ENCODE peak calls at places on chromosome 6, in five cellular contexts. One of them, this sample, is unnamed.

GRCh38 chr6:132041706-132042105 is 90.5 kb upstream of the CCN2 start:
- DNase-seq in breast epithelium: no peak
- DNase-seq in HCT116: no peak
- DNase-seq in stomach: no peak
- DNase-seq in Panc1: no peak
- DNase-seq in this sample: no peak

GRCh38 chr6:35258858-35259193 is 709 bp upstream of the ZNF76 start:
- DNase-seq in breast epithelium: no peak
- DNase-seq in HCT116: peak; percentile 32
- DNase-seq in stomach: peak; percentile 28
- DNase-seq in Panc1: no peak
- DNase-seq in this sample: no peak

GRCh38 chr6:27066381-27066780 is 181.1 kb upstream of the PRSS16 start:
- DNase-seq in breast epithelium: no peak
- DNase-seq in HCT116: no peak
- DNase-seq in stomach: no peak
- DNase-seq in Panc1: no peak
- DNase-seq in this sample: no peak

GRCh38 chr6:54361734-54362133 is 53.5 kb downstream of the TINAG start:
- DNase-seq in breast epithelium: no peak
- DNase-seq in HCT116: no peak
- DNase-seq in stomach: no peak
- DNase-seq in Panc1: no peak
- DNase-seq in this sample: no peak

GRCh38 chr6:25699649-25700048 is 47.6 kb downstream of the SCGN start:
- DNase-seq in breast epithelium: no peak
- DNase-seq in HCT116: no peak
- DNase-seq in stomach: no peak
- DNase-seq in Panc1: no peak
- DNase-seq in this sample: no peak

GRCh38 chr6:125267806-125268523 is 33.8 kb downstream of the HDDC2 start:
- DNase-seq in breast epithelium: no peak
- DNase-seq in HCT116: no peak
- DNase-seq in stomach: no peak
- DNase-seq in Panc1: no peak
- DNase-seq in this sample: no peak

GRCh38 chr6:150413198-150413597 is 44.4 kb downstream of the IYD start:
- DNase-seq in breast epithelium: no peak
- DNase-seq in HCT116: no peak
- DNase-seq in stomach: no peak
- DNase-seq in Panc1: no peak
- DNase-seq in this sample: no peak

GRCh38 chr6:107488875-107489635 is 862 bp upstream of the SOBP start:
- DNase-seq in breast epithelium: no peak
- DNase-seq in HCT116: no peak
- DNase-seq in stomach: no peak
- DNase-seq in Panc1: no peak
- DNase-seq in this sample: no peak

GRCh38 chr6:9112548-9112947 is 677.2 kb upstream of the SLC35B3 start:
- DNase-seq in breast epithelium: no peak
- DNase-seq in HCT116: no peak
- DNase-seq in stomach: no peak
- DNase-seq in Panc1: no peak
- DNase-seq in this sample: no peak

GRCh38 chr6:25482996-25483395 is 169.0 kb upstream of the SCGN start:
- DNase-seq in breast epithelium: no peak
- DNase-seq in HCT116: no peak
- DNase-seq in stomach: peak; percentile 35
- DNase-seq in Panc1: no peak
- DNase-seq in this sample: no peak

GRCh38 chr6:124669713-124670480 is 292.3 kb upstream of the RNF217 start:
- DNase-seq in breast epithelium: no peak
- DNase-seq in HCT116: no peak
- DNase-seq in stomach: no peak
- DNase-seq in Panc1: no peak
- DNase-seq in this sample: no peak

GRCh38 chr6:9504191-9504590 is 910.7 kb downstream of the TFAP2A start:
- DNase-seq in breast epithelium: no peak
- DNase-seq in HCT116: no peak
- DNase-seq in stomach: no peak
- DNase-seq in Panc1: no peak
- DNase-seq in this sample: no peak

GRCh38 chr6:44976677-44977405 is 351.3 kb upstream of the RUNX2 start:
- DNase-seq in breast epithelium: no peak
- DNase-seq in HCT116: no peak
- DNase-seq in stomach: no peak
- DNase-seq in Panc1: no peak
- DNase-seq in this sample: no peak

GRCh38 chr6:35919827-35920751 is 809 bp downstream of the SRPK1 start:
- DNase-seq in breast epithelium: no peak
- DNase-seq in HCT116: no peak
- DNase-seq in stomach: peak; percentile 56
- DNase-seq in Panc1: no peak
- DNase-seq in this sample: peak; percentile 65

GRCh38 chr6:125942677-125943527 is 13.7 kb upstream of the HINT3 start:
- DNase-seq in breast epithelium: no peak
- DNase-seq in HCT116: no peak
- DNase-seq in stomach: no peak
- DNase-seq in Panc1: no peak
- DNase-seq in this sample: peak; percentile 38

GRCh38 chr6:169321546-169321945 is 67.9 kb upstream of the THBS2 start:
- DNase-seq in breast epithelium: no peak
- DNase-seq in HCT116: no peak
- DNase-seq in stomach: no peak
- DNase-seq in Panc1: no peak
- DNase-seq in this sample: no peak

GRCh38 chr6:141048451-141048850 is 1084.3 kb upstream of the GJE1 start:
- DNase-seq in breast epithelium: no peak
- DNase-seq in HCT116: no peak
- DNase-seq in stomach: no peak
- DNase-seq in Panc1: no peak
- DNase-seq in this sample: no peak

GRCh38 chr6:166989427-166990034 is 9.7 kb upstream of the CEP43 start:
- DNase-seq in breast epithelium: no peak
- DNase-seq in HCT116: no peak
- DNase-seq in stomach: no peak
- DNase-seq in Panc1: no peak
- DNase-seq in this sample: no peak

GRCh38 chr6:22411408-22412105 is 114.7 kb upstream of the PRL start:
- DNase-seq in breast epithelium: no peak
- DNase-seq in HCT116: no peak
- DNase-seq in stomach: no peak
- DNase-seq in Panc1: no peak
- DNase-seq in this sample: no peak

GRCh38 chr6:25342784-25343183 is 63.6 kb downstream of the CARMIL1 start:
- DNase-seq in breast epithelium: no peak
- DNase-seq in HCT116: no peak
- DNase-seq in stomach: no peak
- DNase-seq in Panc1: no peak
- DNase-seq in this sample: no peak

GRCh38 chr6:63716169-63716568 is 80.6 kb downstream of the PHF3 start:
- DNase-seq in breast epithelium: no peak
- DNase-seq in HCT116: no peak
- DNase-seq in stomach: no peak
- DNase-seq in Panc1: no peak
- DNase-seq in this sample: no peak

GRCh38 chr6:105781248-105781647 is 304.9 kb upstream of the PRDM1 start:
- DNase-seq in breast epithelium: no peak
- DNase-seq in HCT116: peak; percentile 47
- DNase-seq in stomach: no peak
- DNase-seq in Panc1: no peak
- DNase-seq in this sample: no peak

GRCh38 chr6:73309784-73310502 is 44.1 kb downstream of the DPPA5 start:
- DNase-seq in breast epithelium: no peak
- DNase-seq in HCT116: peak; percentile 54
- DNase-seq in stomach: peak; percentile 65
- DNase-seq in Panc1: peak; percentile 55
- DNase-seq in this sample: peak; percentile 59

GRCh38 chr6:89527634-89528033 is 94.7 kb downstream of the ANKRD6 start:
- DNase-seq in breast epithelium: no peak
- DNase-seq in HCT116: peak; percentile 3
- DNase-seq in stomach: no peak
- DNase-seq in Panc1: no peak
- DNase-seq in this sample: no peak

GRCh38 chr6:134020543-134020942 is 31.9 kb downstream of the SLC2A12 start:
- DNase-seq in breast epithelium: no peak
- DNase-seq in HCT116: no peak
- DNase-seq in stomach: no peak
- DNase-seq in Panc1: no peak
- DNase-seq in this sample: no peak

GRCh38 chr6:10434235-10434634 is 19.4 kb upstream of the TFAP2A start:
- DNase-seq in breast epithelium: no peak
- DNase-seq in HCT116: no peak
- DNase-seq in stomach: no peak
- DNase-seq in Panc1: no peak
- DNase-seq in this sample: no peak

GRCh38 chr6:156808287-156808686 is 31.1 kb downstream of the ARID1B start:
- DNase-seq in breast epithelium: no peak
- DNase-seq in HCT116: no peak
- DNase-seq in stomach: no peak
- DNase-seq in Panc1: no peak
- DNase-seq in this sample: no peak

GRCh38 chr6:20137288-20137687 is 75.0 kb downstream of the MBOAT1 start:
- DNase-seq in breast epithelium: no peak
- DNase-seq in HCT116: no peak
- DNase-seq in stomach: no peak
- DNase-seq in Panc1: no peak
- DNase-seq in this sample: no peak

GRCh38 chr6:35148167-35148741 is 7.1 kb upstream of the TCP11 start:
- DNase-seq in breast epithelium: no peak
- DNase-seq in HCT116: no peak
- DNase-seq in stomach: no peak
- DNase-seq in Panc1: no peak
- DNase-seq in this sample: no peak

GRCh38 chr6:50816115-50816675 is 2.5 kb upstream of the TFAP2B start:
- DNase-seq in breast epithelium: peak; percentile 87
- DNase-seq in HCT116: peak; percentile 34
- DNase-seq in stomach: peak; percentile 76
- DNase-seq in Panc1: peak; percentile 60
- DNase-seq in this sample: peak; percentile 74

GRCh38 chr6:42366011-42366705 is 85.6 kb downstream of the TRERF1 start:
- DNase-seq in breast epithelium: no peak
- DNase-seq in HCT116: no peak
- DNase-seq in stomach: no peak
- DNase-seq in Panc1: no peak
- DNase-seq in this sample: no peak

GRCh38 chr6:42368156-42368555 is 83.6 kb downstream of the TRERF1 start:
- DNase-seq in breast epithelium: no peak
- DNase-seq in HCT116: no peak
- DNase-seq in stomach: no peak
- DNase-seq in Panc1: no peak
- DNase-seq in this sample: no peak

GRCh38 chr6:42367353-42368011 is 84.2 kb downstream of the TRERF1 start:
- DNase-seq in breast epithelium: no peak
- DNase-seq in HCT116: no peak
- DNase-seq in stomach: no peak
- DNase-seq in Panc1: no peak
- DNase-seq in this sample: peak; percentile 35

GRCh38 chr6:42365021-42365420 is 86.7 kb downstream of the TRERF1 start:
- DNase-seq in breast epithelium: no peak
- DNase-seq in HCT116: no peak
- DNase-seq in stomach: no peak
- DNase-seq in Panc1: no peak
- DNase-seq in this sample: no peak

DNA sequence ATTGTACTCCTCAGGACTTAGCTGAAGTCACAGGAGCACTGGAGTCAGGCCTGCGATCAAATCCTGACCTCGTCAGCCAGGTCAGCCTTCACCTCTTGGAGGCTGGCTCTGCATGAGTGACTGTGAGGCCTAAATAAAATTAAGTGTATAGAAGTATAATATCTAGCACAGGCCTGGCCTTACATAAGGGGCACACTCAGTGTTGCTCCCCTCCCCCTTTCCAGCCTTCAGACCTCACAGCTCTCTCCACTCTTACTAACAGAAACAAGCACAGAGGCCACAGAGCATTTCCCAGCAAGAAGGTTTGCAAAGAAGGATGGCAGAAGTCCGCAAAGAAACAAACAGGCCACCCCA is 84.8 kb downstream of the TRERF1 start:
- DNase-seq in breast epithelium: no peak
- DNase-seq in HCT116: no peak
- DNase-seq in stomach: no peak
- DNase-seq in Panc1: no peak
- DNase-seq in this sample: no peak
- H3K27ac ChIP-seq in breast epithelium: no peak overlapping the region
- H3K27ac ChIP-seq in HCT116: no peak overlapping the region
- H3K27ac ChIP-seq in stomach: peak overlapping the region; percentile 84
- H3K27ac ChIP-seq in Panc1: no peak overlapping the region
- H3K27ac ChIP-seq in this sample: peak overlapping the region; percentile 69

GRCh38 chr6:71498643-71499042 is 210.0 kb downstream of the OGFRL1 start:
- DNase-seq in breast epithelium: no peak
- DNase-seq in HCT116: no peak
- DNase-seq in stomach: no peak
- DNase-seq in Panc1: no peak
- DNase-seq in this sample: no peak

GRCh38 chr6:71502961-71503360 is 214.3 kb downstream of the OGFRL1 start:
- DNase-seq in breast epithelium: no peak
- DNase-seq in HCT116: no peak
- DNase-seq in stomach: no peak
- DNase-seq in Panc1: no peak
- DNase-seq in this sample: no peak

GRCh38 chr6:71499667-71500066 is 211.1 kb downstream of the OGFRL1 start:
- DNase-seq in breast epithelium: no peak
- DNase-seq in HCT116: no peak
- DNase-seq in stomach: no peak
- DNase-seq in Panc1: no peak
- DNase-seq in this sample: no peak

GRCh38 chr6:71502210-71502609 is 213.6 kb downstream of the OGFRL1 start:
- DNase-seq in breast epithelium: no peak
- DNase-seq in HCT116: no peak
- DNase-seq in stomach: no peak
- DNase-seq in Panc1: no peak
- DNase-seq in this sample: no peak
- H3K4me1 ChIP-seq in breast epithelium: no peaks in the 10 kb centered on the region
- H3K4me1 ChIP-seq in HCT116: no peaks in the 10 kb centered on the region
- H3K4me1 ChIP-seq in stomach: no peaks in the 10 kb centered on the region
- H3K4me1 ChIP-seq in Panc1: no peaks in the 10 kb centered on the region
- H3K4me1 ChIP-seq in this sample: no peaks in the 10 kb centered on the region

DNA sequence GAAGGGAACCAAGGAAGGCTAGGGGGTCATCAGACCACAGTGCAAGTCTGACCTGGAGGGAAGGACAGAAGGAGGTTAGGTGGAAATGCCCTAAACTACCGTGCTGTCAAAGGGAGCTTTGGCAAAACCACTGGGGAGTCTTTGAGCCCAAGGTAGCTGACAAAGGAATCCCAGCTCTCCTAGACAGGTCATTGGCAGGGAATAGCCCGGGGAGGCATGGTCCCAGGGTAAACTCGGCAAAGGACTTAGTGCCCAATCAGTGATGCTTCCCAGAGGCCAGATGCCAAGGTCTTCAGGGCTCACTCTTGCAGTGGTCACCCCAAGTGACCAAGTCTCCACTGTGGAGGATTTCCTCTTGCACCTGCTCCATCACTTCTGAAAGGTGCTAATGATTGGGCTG is 102.3 kb upstream of the CDYL start:
- DNase-seq in breast epithelium: no peak
- DNase-seq in HCT116: no peak
- DNase-seq in stomach: no peak
- DNase-seq in Panc1: no peak
- DNase-seq in this sample: no peak
- TF ChIP-seq POLR2AphosphoS5 in breast epithelium: no peak
- TF ChIP-seq POLR2AphosphoS5 in HCT116: no peak
- TF ChIP-seq POLR2AphosphoS5 in stomach: no peak
- TF ChIP-seq POLR2AphosphoS5 in Panc1: no peak
- TF ChIP-seq POLR2AphosphoS5 in this sample: no peak

GRCh38 chr6:30981942-30982772 is 1.4 kb upstream of the MUC21 start:
- DNase-seq in breast epithelium: no peak
- DNase-seq in HCT116: no peak
- DNase-seq in stomach: peak; percentile 52
- DNase-seq in Panc1: no peak
- DNase-seq in this sample: no peak
- H3K27ac ChIP-seq in breast epithelium: no peak overlapping the region
- H3K27ac ChIP-seq in HCT116: no peak overlapping the region
- H3K27ac ChIP-seq in stomach: peak overlapping the region; percentile 38
- H3K27ac ChIP-seq in Panc1: no peak overlapping the region
- H3K27ac ChIP-seq in this sample: no peak overlapping the region

This sample was measured in transverse colon.